ENCODE peak calls at places on chromosomes 2 and 18, in nine cellular contexts. B, U, N, Q, F, M, Y, X and W are unnamed samples.
A peak's percentile ranks its signal among the peaks of the same experiment; 100 is the strongest.

GRCh38 chr2:165621086-165621560 is 151.6 kb downstream of the CSRNP3 start:
- DNase-seq in F (no peak), X (peak; percentile 48), B (no peak), N (no peak), Q (no peak), U (no peak), M (no peak), Y (peak; percentile 33), W (no peak)

GRCh38 chr2:128808462-128809255 is 490.0 kb upstream of the HS6ST1 start:
- DNase-seq in B (no peak), M (peak; percentile 77), Q (peak; percentile 43), U (no peak), X (no peak), Y (peak; percentile 34), N (no peak), F (peak; percentile 37), W (no peak)

GRCh38 chr2:206230060-206230890 is 44.2 kb upstream of the ZDBF2 start:
- DNase-seq in N (no peak), B (no peak), Y (no peak), M (no peak), U (no peak), X (no peak), Q (no peak), F (peak; percentile 34), W (peak; percentile 42)

GRCh38 chr18:31246460-31246859 is 71.5 kb upstream of the DSG1 start:
- DNase-seq in Q (no peak), F (no peak), U (no peak), M (no peak), B (no peak), X (no peak), N (no peak), Y (no peak), W (no peak)

GRCh38 chr2:128644156-128644555 is 325.5 kb upstream of the HS6ST1 start:
- DNase-seq in X (no peak), Y (no peak), M (no peak), F (no peak), Q (no peak), B (no peak), N (no peak), U (no peak), W (no peak)

GRCh38 chr2:40160730-40161129 is 291.2 kb downstream of the SLC8A1 start:
- DNase-seq in B (no peak), Q (no peak), U (no peak), N (no peak), F (no peak), Y (peak; percentile 67), M (no peak), X (no peak), W (no peak)

GRCh38 chr2:104140361-104140760 is 713.6 kb upstream of the POU3F3 start:
- DNase-seq in M (no peak), F (no peak), Q (no peak), X (no peak), B (no peak), U (no peak), N (no peak), Y (no peak), W (no peak)

GRCh38 chr2:176830362-176830761 is 382.2 kb upstream of the HNRNPA3 start:
- DNase-seq in B (no peak), X (no peak), N (no peak), Y (no peak), Q (no peak), U (no peak), F (no peak), M (no peak), W (no peak)

GRCh38 chr2:75518638-75519465 is 41.9 kb downstream of the EVA1A start:
- DNase-seq in B (no peak), Y (no peak), N (no peak), Q (no peak), X (no peak), U (no peak), F (no peak), M (no peak), W (no peak)

GRCh38 chr2:152861349-152861942 is 143.0 kb downstream of the ARL6IP6 start:
- DNase-seq in M (peak; percentile 41), Y (peak; percentile 16), B (no peak), X (no peak), N (peak; percentile 70), Q (no peak), F (no peak), U (no peak), W (no peak)

GRCh38 chr2:66489433-66489832 is 54.5 kb downstream of the MEIS1 start:
- DNase-seq in U (no peak), N (no peak), B (no peak), X (no peak), M (no peak), F (no peak), Q (no peak), Y (no peak), W (no peak)

GRCh38 chr2:191839918-191840804 is 6.7 kb downstream of the CAVIN2 start:
- DNase-seq in F (no peak), Q (no peak), U (no peak), N (no peak), M (no peak), Y (no peak), X (no peak), B (no peak), W (no peak)
- TF ChIP-seq CTCF in F (no peak), Q (no peak), U (peak; percentile 22), N (peak; percentile 45), M (no peak), Y (peak; percentile 3), X (no peak), B (peak; percentile 7), W (no peak)

GRCh38 chr2:203891474-203891873 is 23.9 kb downstream of the CTLA4 start:
- DNase-seq in U (no peak), Y (no peak), M (no peak), F (no peak), N (no peak), Q (no peak), B (no peak), X (no peak), W (no peak)

GRCh38 chr2:203886579-203887230 is 19.1 kb downstream of the CTLA4 start:
- DNase-seq in N (no peak), X (no peak), Q (no peak), M (no peak), F (no peak), B (no peak), U (no peak), Y (no peak), W (no peak)

GRCh38 chr2:203890733-203891132 is 23.2 kb downstream of the CTLA4 start:
- DNase-seq in X (no peak), F (no peak), N (no peak), Y (no peak), M (no peak), U (no peak), Q (no peak), B (no peak), W (no peak)

GRCh38 chr2:203892207-203892606 is 24.6 kb downstream of the CTLA4 start:
- DNase-seq in N (no peak), M (no peak), F (no peak), X (no peak), Y (no peak), B (no peak), Q (no peak), U (no peak), W (no peak)

DNA sequence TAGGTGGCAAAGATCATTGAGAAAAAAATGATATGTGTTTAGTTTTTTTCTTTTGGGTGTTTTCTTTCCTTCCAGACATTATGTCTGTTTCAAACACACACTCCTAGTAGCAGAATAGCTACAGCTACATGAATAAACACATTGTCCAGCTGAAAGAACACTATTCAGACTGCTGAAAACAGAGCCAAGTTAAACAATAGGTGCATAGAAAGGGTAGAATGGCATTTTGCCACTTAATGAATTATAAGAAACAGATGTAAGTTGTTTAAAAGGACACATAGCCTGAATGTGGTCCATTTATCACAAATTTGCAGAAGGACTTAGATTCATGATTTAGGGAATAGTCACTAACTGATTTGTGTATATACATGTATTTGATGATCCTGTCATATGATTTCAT is 20.1 kb downstream of the CTLA4 start:
- DNase-seq in U (no peak), X (no peak), B (no peak), N (no peak), M (no peak), F (no peak), Q (no peak), Y (no peak), W (no peak)
- TF ChIP-seq CTCF in U (no peak), X (no peak), B (no peak), N (no peak), M (no peak), F (no peak), Q (no peak), Y (no peak), W (no peak)

DNA sequence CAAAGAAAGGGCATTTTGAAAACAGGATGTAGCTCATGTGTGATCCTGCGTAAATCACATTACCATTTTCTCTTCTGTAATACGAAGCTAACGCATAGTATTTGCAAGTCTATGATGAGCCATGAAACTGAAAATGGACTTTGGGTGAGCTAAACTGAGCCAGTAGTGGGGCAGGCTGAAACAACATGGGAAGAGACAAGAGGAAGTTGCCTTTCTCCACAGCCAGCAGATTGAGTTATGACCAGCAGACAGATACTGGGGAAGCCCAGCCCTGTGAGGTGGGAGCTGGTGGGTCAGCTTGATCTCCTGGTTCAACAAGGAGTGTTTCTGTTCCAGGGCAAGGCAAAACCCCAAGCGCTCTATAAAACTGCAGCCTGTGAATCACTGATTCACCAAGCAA is 11.8 kb downstream of the CYRIA start:
- DNase-seq in M (no peak), Y (no peak), B (no peak), U (no peak), X (no peak), Q (no peak), F (no peak), N (no peak), W (no peak)
- TF ChIP-seq CTCF in M (no peak), Y (no peak), B (no peak), U (no peak), X (no peak), Q (no peak), F (no peak), N (no peak), W (no peak)

GRCh38 chr2:71637736-71638135 is 184.4 kb downstream of the DYSF start:
- DNase-seq in N (no peak), Q (no peak), Y (no peak), F (no peak), B (no peak), X (no peak), U (no peak), M (no peak), W (no peak)

GRCh38 chr2:71639735-71640134 is 186.4 kb downstream of the DYSF start:
- DNase-seq in X (no peak), Y (no peak), M (no peak), Q (no peak), N (no peak), B (no peak), U (no peak), F (no peak), W (no peak)

GRCh38 chr2:71637168-71637567 is 183.8 kb downstream of the DYSF start:
- DNase-seq in Y (no peak), B (no peak), U (no peak), X (no peak), M (no peak), Q (no peak), F (no peak), N (no peak), W (no peak)

GRCh38 chr2:71643674-71644357 is 190.5 kb downstream of the DYSF start:
- DNase-seq in Q (no peak), X (no peak), B (no peak), F (no peak), M (no peak), Y (no peak), N (no peak), U (no peak), W (no peak)

DNA sequence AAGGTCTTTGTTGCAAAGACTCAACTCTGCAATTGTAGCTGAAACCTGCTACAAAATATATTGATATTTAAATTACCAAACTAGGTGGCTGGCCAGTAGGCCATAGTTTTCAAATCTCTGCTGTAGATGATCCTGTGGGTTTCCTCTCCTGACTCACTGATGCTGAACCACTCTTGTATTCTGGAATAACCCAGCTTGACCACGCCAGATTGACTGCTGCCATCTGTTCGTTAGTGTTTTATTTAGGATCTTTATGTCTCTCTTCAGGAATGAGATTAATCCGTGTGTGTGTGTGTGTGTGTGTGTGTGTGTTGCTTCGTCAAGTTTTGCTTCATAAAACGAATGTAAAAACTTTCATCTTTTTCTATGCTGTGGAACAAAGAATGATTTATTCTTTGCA is 187.1 kb downstream of the DYSF start:
- DNase-seq in Q (no peak), Y (no peak), U (no peak), N (no peak), X (no peak), M (no peak), F (no peak), B (no peak), W (no peak)
- TF ChIP-seq CTCF in Q (no peak), Y (no peak), U (no peak), N (no peak), X (no peak), M (no peak), F (no peak), B (no peak), W (no peak)